ENCODE peak calls at places on chromosome 19, in nine cellular contexts. V is body of pancreas, O is uterus, U is adrenal gland, X is esophagus muscularis mucosa, E is HCT116, Y is right lobe of liver, C is testis, H is H1. A is an unnamed sample. For H3K4me1, the result is how much of the 10 kb centered on the place peaks cover.

GRCh38 chr19:57719424-57719823 is 8.0 kb downstream of the ZNF671 start:
- DNase-seq in C (no peak), Y (no peak), X (no peak), U (no peak), V (no peak), O (no peak), E (no peak), H (no peak), A (no peak)

GRCh38 chr19:38869160-38869835 is 8.8 kb downstream of the RINL start:
- DNase-seq in Y (peak), O (no peak), H (no peak), U (no peak), V (peak), X (no peak), E (no peak), C (no peak), A (peak)

GRCh38 chr19:43560687-43561086 is 14.6 kb downstream of the XRCC1 start:
- DNase-seq in C (no peak), V (no peak), X (no peak), O (no peak), Y (no peak), H (no peak), U (no peak), E (no peak), A (no peak)

GRCh38 chr19:43798546-43799409 is 3.5 kb downstream of the LYPD5 start:
- DNase-seq in C (no peak), U (peak), E (peak), Y (no peak), X (no peak), V (peak), H (no peak), O (no peak), A (no peak)

GRCh38 chr19:5588441-5588840 is 20.7 kb upstream of the TINCR start:
- DNase-seq in Y (no peak), U (peak), X (no peak), H (no peak), O (no peak), V (no peak), C (no peak), E (no peak), A (no peak)

GRCh38 chr19:12365372-12366162 is at the start of gene ZNF442:
- DNase-seq in C (peak), V (peak), Y (peak), U (peak), O (peak), H (peak), E (no peak), X (peak), A (peak)

GRCh38 chr19:383922-384800 is 24.8 kb downstream of the C2CD4C start:
- DNase-seq in H (peak), U (peak), E (no peak), C (no peak), O (no peak), X (no peak), V (peak), Y (no peak), A (peak)

GRCh38 chr19:47445527-47445926 is 26.2 kb downstream of the SLC8A2 start:
- DNase-seq in O (no peak), Y (peak), V (no peak), E (no peak), C (no peak), H (no peak), U (no peak), X (no peak), A (no peak)

GRCh38 chr19:1382250-1382649 is 1.5 kb upstream of the NDUFS7 start:
- DNase-seq in V (no peak), Y (no peak), O (no peak), C (no peak), U (no peak), H (no peak), X (no peak), E (no peak), A (no peak)

GRCh38 chr19:41521860-41522555 is 54.0 kb upstream of the CEACAM21 start:
- DNase-seq in Y (peak), H (no peak), U (no peak), O (no peak), E (no peak), X (no peak), V (no peak), C (no peak), A (no peak)

GRCh38 chr19:28633223-28634030 is 579.5 kb downstream of the UQCRFS1 start:
- DNase-seq in V (peak), U (peak), Y (peak), C (peak), O (no peak), H (peak), E (no peak), X (peak), A (no peak)

GRCh38 chr19:572891-573825 is 762 bp downstream of the BSG start:
- DNase-seq in V (peak), U (peak), X (no peak), Y (peak), H (no peak), C (peak), O (peak), E (no peak), A (peak)

GRCh38 chr19:19632661-19633060 is 4.6 kb upstream of the LPAR2 start:
- DNase-seq in H (no peak), E (no peak), O (no peak), X (no peak), Y (no peak), U (no peak), C (no peak), V (no peak), A (no peak)

GRCh38 chr19:51441410-51442390 is 16.6 kb downstream of the SIGLEC8 start:
- DNase-seq in E (no peak), U (no peak), H (no peak), V (no peak), X (no peak), O (no peak), C (no peak), Y (no peak), A (no peak)

GRCh38 chr19:5131031-5131865 is 162.3 kb downstream of the KDM4B start:
- DNase-seq in C (peak), H (no peak), O (no peak), V (no peak), U (no peak), E (no peak), X (no peak), Y (no peak), A (no peak)

GRCh38 chr19:28424041-28424440 is 788.9 kb downstream of the UQCRFS1 start:
- DNase-seq in U (no peak), X (no peak), V (no peak), O (no peak), Y (no peak), H (peak), C (no peak), E (no peak), A (no peak)

GRCh38 chr19:7866399-7867091 is 7.6 kb downstream of the PRR36 start:
- DNase-seq in O (no peak), V (no peak), X (no peak), E (no peak), Y (no peak), H (no peak), U (no peak), C (no peak), A (no peak)

GRCh38 chr19:46448601-46449000 is 19.9 kb upstream of the PNMA8C start:
- DNase-seq in X (no peak), V (no peak), C (no peak), O (no peak), Y (no peak), U (no peak), H (no peak), E (no peak), A (no peak)

GRCh38 chr19:55647732-55648656 is at the start of gene CCDC106:
- DNase-seq in Y (peak), E (no peak), V (peak), X (no peak), C (peak), U (peak), O (peak), H (no peak), A (peak)

GRCh38 chr19:45340899-45341453 is 426 bp downstream of the KLC3 start:
- DNase-seq in E (no peak), O (no peak), H (no peak), Y (no peak), U (no peak), X (no peak), C (no peak), V (peak), A (no peak)

GRCh38 chr19:4692275-4693077 is 22.3 kb upstream of the MYDGF start:
- DNase-seq in U (no peak), V (no peak), O (no peak), E (no peak), C (no peak), X (no peak), H (no peak), Y (no peak), A (no peak)

GRCh38 chr19:1241417-1242095 is at the start of gene ATP5F1D:
- DNase-seq in Y (peak), V (peak), H (no peak), C (peak), E (no peak), X (peak), U (peak), O (peak), A (peak)

GRCh38 chr19:52492991-52493470 is 34.4 kb upstream of the ZNF808 start:
- DNase-seq in Y (no peak), V (peak), O (no peak), E (no peak), X (no peak), C (peak), H (peak), U (no peak), A (no peak)

GRCh38 chr19:19637186-19637522 is 6.3 kb downstream of the GMIP start:
- DNase-seq in U (no peak), O (no peak), V (no peak), X (no peak), E (no peak), H (no peak), C (no peak), Y (no peak), A (no peak)

GRCh38 chr19:7868671-7869452 is 5.3 kb downstream of the PRR36 start:
- DNase-seq in U (peak), X (no peak), V (peak), E (peak), O (peak), H (peak), C (peak), Y (peak), A (peak)

GRCh38 chr19:57664269-57665127 is 4.2 kb upstream of the ZSCAN4 start:
- DNase-seq in V (peak), X (no peak), Y (peak), O (peak), E (no peak), U (peak), H (no peak), C (peak), A (peak)

GRCh38 chr19:17540174-17540573 is 15.3 kb upstream of the COLGALT1 start:
- DNase-seq in Y (no peak), H (no peak), C (no peak), E (no peak), X (no peak), O (no peak), V (no peak), U (no peak), A (no peak)

GRCh38 chr19:17542793-17543582 is 12.5 kb upstream of the COLGALT1 start:
- DNase-seq in C (no peak), E (no peak), V (no peak), U (no peak), X (no peak), Y (no peak), H (no peak), O (no peak), A (no peak)

GRCh38 chr19:17542042-17542441 is 13.4 kb upstream of the COLGALT1 start:
- DNase-seq in E (no peak), V (no peak), C (no peak), O (no peak), U (no peak), Y (no peak), H (no peak), X (no peak), A (no peak)

GRCh38 chr19:17539288-17540117 is 15.9 kb upstream of the COLGALT1 start:
- DNase-seq in U (peak), E (peak), H (peak), Y (peak), O (peak), C (peak), V (peak), X (peak), A (peak)

GRCh38 chr19:17541184-17541759 is 14.2 kb upstream of the COLGALT1 start:
- DNase-seq in H (no peak), O (no peak), U (no peak), X (no peak), E (no peak), V (no peak), Y (no peak), C (no peak), A (no peak)
- H3K4me1 ChIP-seq in H (under half), O (under half), U (under half), X (under half), E (under half), V (under half), Y (under half), C (under half), A (under half)

DNA sequence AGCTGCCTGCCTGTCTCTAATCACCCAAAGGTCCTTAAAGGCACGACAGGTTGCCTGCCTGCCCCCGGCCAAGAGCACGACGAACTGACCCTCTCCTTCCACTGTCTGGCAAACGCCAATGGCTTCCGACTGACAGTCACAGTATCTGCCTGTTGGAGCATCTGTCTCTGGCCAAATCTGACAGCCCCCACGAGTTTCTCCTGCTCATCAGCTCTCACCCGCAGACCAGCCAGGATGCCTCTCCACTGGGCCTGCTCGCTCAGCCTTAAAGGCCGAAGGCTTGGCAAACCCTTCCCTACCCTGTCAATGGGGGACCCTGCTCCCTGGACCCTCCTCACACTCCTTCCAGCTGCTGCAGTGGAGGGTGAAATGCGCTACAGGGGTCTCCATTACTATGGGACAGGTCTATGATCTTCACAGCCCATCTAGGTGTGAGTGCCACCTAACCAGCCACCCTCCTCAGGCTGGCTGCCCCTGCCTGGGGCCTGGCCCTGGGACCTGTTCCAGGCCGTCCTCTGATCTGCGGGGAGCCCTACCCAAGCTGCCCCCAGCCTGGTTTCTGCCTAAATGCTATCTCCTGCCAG is 932 bp downstream of the FAM83E start:
- DNase-seq in U (no peak), E (no peak), Y (no peak), O (no peak), V (no peak), X (no peak), C (no peak), H (no peak), A (no peak)
- TF ChIP-seq POLR2A in U (no peak), E (no peak), Y (no peak), O (no peak), V (no peak), X (no peak), C (no peak), H (no peak), A (no peak)

DNA sequence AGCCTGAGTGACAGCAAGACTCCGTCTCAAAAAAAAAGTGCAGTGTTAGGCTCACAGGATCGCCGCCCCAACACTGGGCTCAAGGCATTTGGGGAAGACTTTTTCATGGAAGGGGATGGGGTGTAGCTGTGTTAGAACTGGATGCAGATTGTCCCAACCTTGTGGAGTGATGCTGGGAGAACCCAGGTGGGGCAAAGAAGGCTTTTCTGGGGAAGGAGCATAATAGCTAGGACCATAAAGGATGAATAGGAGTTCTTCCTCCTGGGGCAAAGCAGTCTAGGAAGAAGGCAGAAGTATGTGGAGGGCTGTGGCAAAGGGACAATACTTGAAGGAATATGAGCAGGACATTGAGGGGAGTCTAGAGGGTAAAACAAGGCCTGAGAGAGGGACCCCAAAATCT is 11.2 kb downstream of the TLE6 start:
- DNase-seq in H (no peak), V (no peak), O (no peak), E (no peak), C (no peak), Y (no peak), U (no peak), X (no peak), A (no peak)
- H3K4me1 ChIP-seq in H (under half), V (under half), O (under half), E (under half), C (under half), Y (under half), U (under half), X (under half), A (under half)

DNA sequence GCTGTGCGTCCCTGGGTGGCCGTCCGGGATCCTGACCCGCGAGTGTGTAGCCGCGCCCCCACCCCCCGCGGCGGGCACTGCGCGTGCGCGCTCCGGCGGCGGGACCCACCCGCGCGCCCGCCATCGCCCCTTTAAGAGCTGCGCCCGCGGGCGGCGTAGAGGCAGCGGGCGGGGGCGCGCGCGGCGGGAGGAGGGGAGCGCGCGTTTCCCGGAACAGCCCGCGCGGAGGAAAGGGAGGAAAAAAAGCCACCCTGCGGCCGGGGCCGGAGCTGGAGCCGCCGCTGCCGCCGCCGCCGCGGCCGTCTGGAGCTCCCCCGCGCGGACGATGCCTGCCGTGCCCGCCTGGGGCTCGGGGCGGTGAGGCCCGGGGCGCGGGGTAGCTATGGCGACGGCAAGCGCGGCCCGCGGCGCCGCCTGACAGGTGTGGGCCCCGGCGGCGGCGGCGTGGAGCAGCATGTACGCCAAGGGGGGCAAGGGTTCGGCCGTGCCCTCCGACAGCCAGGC is at the start of gene SSBP4:
- DNase-seq in O (peak), X (no peak), U (peak), V (peak), H (no peak), E (no peak), Y (peak), C (peak), A (peak)
- TF ChIP-seq POLR2A in O (peak), X (no peak), U (peak), V (no peak), H (no peak), E (no peak), Y (peak), C (no peak), A (no peak)

GRCh38 chr19:33456845-33457220 is 64.8 kb downstream of the PEPD start:
- DNase-seq in U (no peak), O (no peak), E (no peak), X (no peak), Y (peak), V (no peak), H (no peak), C (no peak), A (no peak)

GRCh38 chr19:33459220-33459619 is 62.4 kb downstream of the PEPD start:
- DNase-seq in X (no peak), U (no peak), Y (peak), C (no peak), E (no peak), V (peak), O (no peak), H (no peak), A (no peak)

GRCh38 chr19:33458807-33459206 is 62.8 kb downstream of the PEPD start:
- DNase-seq in X (no peak), H (no peak), E (no peak), C (no peak), O (no peak), V (no peak), Y (peak), U (no peak), A (no peak)

GRCh38 chr19:33458171-33458633 is 63.4 kb downstream of the PEPD start:
- DNase-seq in Y (no peak), C (no peak), E (no peak), O (no peak), H (no peak), V (no peak), X (no peak), U (no peak), A (no peak)

DNA sequence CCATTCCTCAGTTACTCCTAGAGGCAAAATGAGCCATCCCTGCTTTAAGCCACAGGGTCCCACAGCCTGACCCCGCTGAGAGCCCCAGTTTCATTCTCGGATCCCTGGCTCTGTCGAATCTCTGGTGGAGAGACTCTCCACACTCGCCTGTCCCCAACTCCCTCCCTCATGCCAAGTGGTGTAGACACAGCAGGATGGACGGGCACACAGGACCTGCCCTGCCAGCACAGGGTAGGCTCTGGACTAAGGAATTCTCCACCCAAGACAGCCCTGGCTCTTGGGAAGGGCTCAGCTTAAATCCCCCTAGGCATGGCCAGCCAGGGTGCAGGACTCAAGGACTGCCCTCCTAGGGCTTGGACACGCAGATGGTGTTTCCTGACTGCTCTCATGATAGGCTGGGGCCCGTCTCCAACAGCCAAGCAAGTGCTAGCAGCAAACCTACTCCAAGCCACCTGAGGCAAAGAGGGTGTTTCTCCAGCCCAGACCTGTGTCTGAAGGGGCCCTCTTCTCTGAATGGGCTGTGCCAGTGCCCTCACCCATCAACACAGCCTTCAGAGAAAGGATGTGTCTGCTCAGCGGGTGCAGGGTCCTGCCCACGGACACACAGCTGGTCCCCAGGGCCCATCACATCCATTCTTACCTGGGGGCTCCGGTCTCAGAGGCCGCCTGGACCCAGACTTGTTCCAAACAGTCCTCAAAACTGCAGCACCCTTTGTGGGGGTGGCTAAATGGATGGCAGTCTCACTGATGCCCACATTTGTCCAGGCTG is 65.3 kb downstream of the PEPD start:
- DNase-seq in H (no peak), O (no peak), X (no peak), Y (peak), U (no peak), V (no peak), E (no peak), C (no peak), A (no peak)
- H3K4me1 ChIP-seq in H (under half), O (under half), X (under half), Y (under half), U (under half), V (under half), E (under half), C (under half), A (under half)

GRCh38 chr19:35887197-35887596 is 13.1 kb downstream of the NFKBID start:
- DNase-seq in O (no peak), X (no peak), Y (no peak), E (no peak), C (no peak), V (no peak), H (no peak), U (no peak), A (no peak)

GRCh38 chr19:35885909-35886308 is 14.4 kb downstream of the NFKBID start:
- DNase-seq in C (no peak), H (no peak), V (no peak), E (no peak), X (no peak), Y (no peak), O (no peak), U (no peak), A (no peak)

GRCh38 chr19:35882074-35882832 is 13.9 kb downstream of the APLP1 start:
- DNase-seq in U (no peak), V (peak), O (no peak), X (no peak), E (peak), C (peak), Y (no peak), H (no peak), A (peak)

GRCh38 chr19:35885225-35885624 is 15.1 kb downstream of the NFKBID start:
- DNase-seq in C (no peak), H (no peak), U (no peak), X (no peak), V (no peak), Y (no peak), E (no peak), O (no peak), A (no peak)

GRCh38 chr19:35883920-35884319 is 15.5 kb downstream of the APLP1 start:
- DNase-seq in O (no peak), Y (no peak), C (no peak), X (no peak), E (no peak), H (no peak), U (no peak), V (no peak), A (no peak)
- TF ChIP-seq POLR2A in O (no peak), Y (no peak), C (no peak), X (no peak), E (no peak), H (no peak), U (no peak), V (no peak), A (no peak)

GRCh38 chr19:10874019-10874418 is 2.7 kb downstream of the CARM1 start:
- DNase-seq in O (no peak), Y (no peak), U (no peak), X (no peak), C (no peak), V (no peak), E (no peak), H (no peak), A (no peak)
- H3K4me1 ChIP-seq in O (under half), Y (under half), U (under half), X (half or more), C (under half), V (under half), E (under half), H (under half), A (under half)

A was measured in heart left ventricle.